ENCODE peak calls at places on chromosomes 13 and 19, in eight cellular contexts. H is colonic mucosa; N is AG09309; O is stimulated activated CD4-positive, alpha-beta T cell treated with anti-CD3 and anti-CD28 coated beads, Interleukin-1b, Interleukin-23, amount 100 ng/mL, for 24 hours; A is left lobe of liver; Y is neural crest cell; V is stimulated activated CD8-positive, alpha-beta memory T cell treated with anti-CD3 and anti-CD28 coated beads, Interleukin-2, amount 100 ng/mL, for 48 hours; J is AG20443. W is an unnamed sample.

GRCh38 chr13:46648166-46648607 is 95.2 kb downstream of the LRCH1 start:
- DNase-seq in H (peak), N (no peak), O (no peak), A (peak), Y (peak), V (no peak), J (peak), W (peak)

GRCh38 chr13:30846311-30846710 is 59.8 kb upstream of the MEDAG start:
- DNase-seq in H (no peak), N (peak), O (no peak), A (no peak), Y (no peak), V (no peak), J (peak), W (no peak)

GRCh38 chr13:50375792-50376191 is 360.5 kb downstream of the KCNRG start:
- DNase-seq in H (no peak), N (peak), O (no peak), A (no peak), Y (no peak), V (no peak), J (peak), W (no peak)

GRCh38 chr19:1001538-1002166 is 1.4 kb downstream of the GRIN3B start:
- DNase-seq in H (peak), N (no peak), O (peak), A (no peak), Y (peak), V (peak), J (peak), W (peak)

GRCh38 chr19:19064098-19064722 is 416 bp downstream of the SLC25A42 start:
- DNase-seq in H (peak), N (no peak), O (no peak), A (no peak), Y (no peak), V (peak), J (peak), W (no peak)

GRCh38 chr13:29901714-29902631 is 51.6 kb upstream of the UBL3 start:
- DNase-seq in H (peak), N (peak), O (no peak), A (no peak), Y (no peak), V (no peak), J (peak), W (peak)

GRCh38 chr13:108257238-108257637 is 12.3 kb upstream of the TNFSF13B start:
- DNase-seq in H (no peak), N (no peak), O (no peak), A (no peak), Y (no peak), V (no peak), J (no peak), W (no peak)

GRCh38 chr19:43784981-43785808 is 4.4 kb upstream of the KCNN4 start:
- DNase-seq in H (peak), N (no peak), O (no peak), A (no peak), Y (peak), V (no peak), J (peak), W (peak)

GRCh38 chr19:932647-933552 is 7.1 kb downstream of the ARID3A start:
- DNase-seq in H (peak), N (peak), O (no peak), A (no peak), Y (peak), V (no peak), J (peak), W (no peak)

GRCh38 chr19:39474139-39474620 is 6.5 kb upstream of the TIMM50 start:
- DNase-seq in H (peak), N (no peak), O (peak), A (no peak), Y (peak), V (peak), J (peak), W (peak)

GRCh38 chr19:6239871-6240676 is 39.7 kb downstream of the MLLT1 start:
- DNase-seq in H (no peak), N (no peak), O (no peak), A (no peak), Y (no peak), V (no peak), J (no peak), W (no peak)

GRCh38 chr13:22176968-22177545 is 506.2 kb downstream of the FGF9 start:
- DNase-seq in H (no peak), N (no peak), O (no peak), A (no peak), Y (no peak), V (no peak), J (no peak), W (no peak)

GRCh38 chr13:106286811-106287210 is 248.7 kb downstream of the EFNB2 start:
- DNase-seq in H (no peak), N (no peak), O (no peak), A (no peak), Y (no peak), V (no peak), J (no peak), W (no peak)

GRCh38 chr13:97762141-97762540 is 191.3 kb upstream of the IPO5 start:
- DNase-seq in H (no peak), N (no peak), O (no peak), A (no peak), Y (no peak), V (no peak), J (no peak), W (no peak)